ENCODE peak calls at places on chromosome 12, in ten cellular contexts. One of them, this sample, is unnamed.

GRCh38 chr12:115916910-115917668 is 360.4 kb downstream of the MED13L start:
- DNase-seq in IMR-90: no peak
- DNase-seq in NB4: peak; percentile 51
- DNase-seq in MM.1S: peak; percentile 9
- DNase-seq in lower leg skin: peak; percentile 41
- DNase-seq in epithelial cell of proximal tubule: no peak
- DNase-seq in fibroblast of villous mesenchyme: peak; percentile 18
- DNase-seq in neural progenitor cell: peak; percentile 77
- DNase-seq in cardiac muscle cell: peak; percentile 61
- DNase-seq in AG09309: no peak
- DNase-seq in this sample: no peak

GRCh38 chr12:91406920-91407341 is 224.3 kb upstream of the DCN start:
- DNase-seq in IMR-90: no peak
- DNase-seq in NB4: no peak
- DNase-seq in MM.1S: no peak
- DNase-seq in lower leg skin: no peak
- DNase-seq in epithelial cell of proximal tubule: peak; percentile 99
- DNase-seq in fibroblast of villous mesenchyme: no peak
- DNase-seq in neural progenitor cell: no peak
- DNase-seq in cardiac muscle cell: no peak
- DNase-seq in AG09309: no peak
- DNase-seq in this sample: peak; percentile 20

GRCh38 chr12:48165089-48166031 is 8.0 kb upstream of the ASB8 start:
- DNase-seq in IMR-90: peak; percentile 68
- DNase-seq in NB4: peak; percentile 77
- DNase-seq in MM.1S: peak; percentile 58
- DNase-seq in lower leg skin: no peak
- DNase-seq in epithelial cell of proximal tubule: no peak
- DNase-seq in fibroblast of villous mesenchyme: peak; percentile 72
- DNase-seq in neural progenitor cell: peak; percentile 75
- DNase-seq in cardiac muscle cell: peak; percentile 70
- DNase-seq in AG09309: no peak
- DNase-seq in this sample: peak; percentile 70

GRCh38 chr12:99712281-99712680 is 64.7 kb downstream of the GARIN6 start:
- DNase-seq in IMR-90: no peak
- DNase-seq in NB4: no peak
- DNase-seq in MM.1S: no peak
- DNase-seq in lower leg skin: no peak
- DNase-seq in epithelial cell of proximal tubule: no peak
- DNase-seq in fibroblast of villous mesenchyme: no peak
- DNase-seq in neural progenitor cell: no peak
- DNase-seq in cardiac muscle cell: no peak
- DNase-seq in AG09309: no peak
- DNase-seq in this sample: no peak

GRCh38 chr12:118377005-118377890 is 893 bp downstream of the SUDS3 start:
- DNase-seq in IMR-90: no peak
- DNase-seq in NB4: peak; percentile 43
- DNase-seq in MM.1S: peak; percentile 8
- DNase-seq in lower leg skin: no peak
- DNase-seq in epithelial cell of proximal tubule: no peak
- DNase-seq in fibroblast of villous mesenchyme: no peak
- DNase-seq in neural progenitor cell: peak; percentile 2
- DNase-seq in cardiac muscle cell: no peak
- DNase-seq in AG09309: no peak
- DNase-seq in this sample: no peak

GRCh38 chr12:131192951-131193350 is 239.2 kb downstream of the ADGRD1 start:
- DNase-seq in IMR-90: no peak
- DNase-seq in NB4: no peak
- DNase-seq in MM.1S: no peak
- DNase-seq in lower leg skin: no peak
- DNase-seq in epithelial cell of proximal tubule: no peak
- DNase-seq in fibroblast of villous mesenchyme: no peak
- DNase-seq in neural progenitor cell: no peak
- DNase-seq in cardiac muscle cell: no peak
- DNase-seq in AG09309: no peak
- DNase-seq in this sample: no peak

GRCh38 chr12:71415336-71416231 is 24.0 kb upstream of the LGR5 start:
- DNase-seq in IMR-90: peak; percentile 59
- DNase-seq in NB4: peak; percentile 60
- DNase-seq in MM.1S: peak; percentile 69
- DNase-seq in lower leg skin: no peak
- DNase-seq in epithelial cell of proximal tubule: no peak
- DNase-seq in fibroblast of villous mesenchyme: peak; percentile 57
- DNase-seq in neural progenitor cell: peak; percentile 82
- DNase-seq in cardiac muscle cell: peak; percentile 73
- DNase-seq in AG09309: no peak
- DNase-seq in this sample: peak; percentile 66

GRCh38 chr12:16389594-16389993 is 42.1 kb downstream of the MGST1 start:
- DNase-seq in IMR-90: peak; percentile 88
- DNase-seq in NB4: peak; percentile 43
- DNase-seq in MM.1S: no peak
- DNase-seq in lower leg skin: no peak
- DNase-seq in epithelial cell of proximal tubule: peak; percentile 12
- DNase-seq in fibroblast of villous mesenchyme: peak; percentile 78
- DNase-seq in neural progenitor cell: no peak
- DNase-seq in cardiac muscle cell: no peak
- DNase-seq in AG09309: peak; percentile 25
- DNase-seq in this sample: peak; percentile 91

GRCh38 chr12:31729728-31730127 is 907 bp upstream of the AMN1 start:
- DNase-seq in IMR-90: no peak
- DNase-seq in NB4: peak; percentile 44
- DNase-seq in MM.1S: no peak
- DNase-seq in lower leg skin: no peak
- DNase-seq in epithelial cell of proximal tubule: no peak
- DNase-seq in fibroblast of villous mesenchyme: no peak
- DNase-seq in neural progenitor cell: no peak
- DNase-seq in cardiac muscle cell: no peak
- DNase-seq in AG09309: no peak
- DNase-seq in this sample: no peak

GRCh38 chr12:31726575-31726974 is 2.2 kb downstream of the AMN1 start:
- DNase-seq in IMR-90: no peak
- DNase-seq in NB4: no peak
- DNase-seq in MM.1S: no peak
- DNase-seq in lower leg skin: no peak
- DNase-seq in epithelial cell of proximal tubule: no peak
- DNase-seq in fibroblast of villous mesenchyme: peak; percentile 58
- DNase-seq in neural progenitor cell: no peak
- DNase-seq in cardiac muscle cell: no peak
- DNase-seq in AG09309: no peak
- DNase-seq in this sample: no peak

GRCh38 chr12:31728289-31728916 is 418 bp downstream of the AMN1 start:
- DNase-seq in IMR-90: no peak
- DNase-seq in NB4: no peak
- DNase-seq in MM.1S: no peak
- DNase-seq in lower leg skin: no peak
- DNase-seq in epithelial cell of proximal tubule: peak; percentile 13
- DNase-seq in fibroblast of villous mesenchyme: peak; percentile 28
- DNase-seq in neural progenitor cell: no peak
- DNase-seq in cardiac muscle cell: no peak
- DNase-seq in AG09309: no peak
- DNase-seq in this sample: peak; percentile 29

GRCh38 chr12:31727197-31727596 is 1.6 kb downstream of the AMN1 start:
- DNase-seq in IMR-90: no peak
- DNase-seq in NB4: no peak
- DNase-seq in MM.1S: no peak
- DNase-seq in lower leg skin: no peak
- DNase-seq in epithelial cell of proximal tubule: no peak
- DNase-seq in fibroblast of villous mesenchyme: no peak
- DNase-seq in neural progenitor cell: no peak
- DNase-seq in cardiac muscle cell: no peak
- DNase-seq in AG09309: no peak
- DNase-seq in this sample: no peak

DNA sequence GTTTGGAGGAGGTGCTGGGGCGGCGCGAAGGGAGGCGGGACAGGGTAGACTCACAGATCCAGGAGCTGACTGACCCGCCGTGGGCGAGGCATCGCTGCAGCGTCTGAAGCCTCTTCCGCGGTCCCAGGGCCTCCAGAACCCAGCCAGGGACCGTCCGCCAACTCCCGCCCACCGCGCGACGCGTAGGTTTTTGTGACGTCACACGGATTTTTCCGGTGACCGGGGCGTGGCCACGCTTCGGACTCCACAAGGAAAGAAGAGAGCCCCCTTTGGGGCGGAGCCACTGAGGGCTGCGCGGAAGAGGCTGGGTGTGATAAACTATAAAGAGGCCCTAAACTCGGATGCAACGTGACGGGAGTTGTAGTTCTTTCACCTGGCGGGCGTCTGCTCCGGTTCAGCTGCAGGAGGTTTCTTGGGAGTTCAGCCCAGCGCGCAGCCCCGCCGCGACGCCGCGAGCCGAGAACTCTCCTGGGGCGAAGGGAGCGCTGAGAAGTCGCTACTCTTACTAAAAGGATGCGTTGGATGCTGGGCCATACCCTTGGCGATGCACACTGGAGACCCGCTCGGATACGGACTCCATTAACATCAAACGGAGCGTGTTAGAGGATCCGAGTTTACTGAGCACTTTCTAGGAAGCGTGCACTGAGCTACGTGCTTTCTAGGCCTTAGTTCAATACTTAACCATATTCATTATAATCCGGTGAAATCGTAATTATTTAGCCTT is at the start of gene AMN1:
- DNase-seq in IMR-90: peak; percentile 99
- DNase-seq in NB4: peak; percentile 100
- DNase-seq in MM.1S: peak; percentile 100
- DNase-seq in lower leg skin: peak; percentile 99
- DNase-seq in epithelial cell of proximal tubule: peak; percentile 89
- DNase-seq in fibroblast of villous mesenchyme: peak; percentile 99
- DNase-seq in neural progenitor cell: peak; percentile 100
- DNase-seq in cardiac muscle cell: peak; percentile 99
- DNase-seq in AG09309: peak; percentile 96
- DNase-seq in this sample: peak; percentile 99
- TF ChIP-seq CTCF in IMR-90: peak; percentile 15
- TF ChIP-seq CTCF in NB4: no peak
- TF ChIP-seq CTCF in MM.1S: no peak
- TF ChIP-seq CTCF in lower leg skin: no peak
- TF ChIP-seq CTCF in epithelial cell of proximal tubule: no peak
- TF ChIP-seq CTCF in fibroblast of villous mesenchyme: peak; percentile 2
- TF ChIP-seq CTCF in neural progenitor cell: no peak
- TF ChIP-seq CTCF in cardiac muscle cell: no peak
- TF ChIP-seq CTCF in AG09309: no peak
- TF ChIP-seq CTCF in this sample: no peak

GRCh38 chr12:46609281-46609623 is 216.5 kb downstream of the SLC38A4 start:
- DNase-seq in IMR-90: no peak
- DNase-seq in NB4: no peak
- DNase-seq in MM.1S: peak; percentile 42
- DNase-seq in lower leg skin: no peak
- DNase-seq in epithelial cell of proximal tubule: no peak
- DNase-seq in fibroblast of villous mesenchyme: no peak
- DNase-seq in neural progenitor cell: no peak
- DNase-seq in cardiac muscle cell: no peak
- DNase-seq in AG09309: no peak
- DNase-seq in this sample: no peak

GRCh38 chr12:46610754-46611153 is 215.0 kb downstream of the SLC38A4 start:
- DNase-seq in IMR-90: no peak
- DNase-seq in NB4: no peak
- DNase-seq in MM.1S: no peak
- DNase-seq in lower leg skin: no peak
- DNase-seq in epithelial cell of proximal tubule: no peak
- DNase-seq in fibroblast of villous mesenchyme: no peak
- DNase-seq in neural progenitor cell: no peak
- DNase-seq in cardiac muscle cell: no peak
- DNase-seq in AG09309: no peak
- DNase-seq in this sample: no peak

GRCh38 chr12:46608431-46609280 is 217.1 kb downstream of the SLC38A4 start:
- DNase-seq in IMR-90: peak; percentile 76
- DNase-seq in NB4: no peak
- DNase-seq in MM.1S: no peak
- DNase-seq in lower leg skin: no peak
- DNase-seq in epithelial cell of proximal tubule: no peak
- DNase-seq in fibroblast of villous mesenchyme: peak; percentile 80
- DNase-seq in neural progenitor cell: no peak
- DNase-seq in cardiac muscle cell: no peak
- DNase-seq in AG09309: peak; percentile 80
- DNase-seq in this sample: peak; percentile 79

GRCh38 chr12:46604684-46605083 is 221.1 kb downstream of the SLC38A4 start:
- DNase-seq in IMR-90: no peak
- DNase-seq in NB4: no peak
- DNase-seq in MM.1S: no peak
- DNase-seq in lower leg skin: no peak
- DNase-seq in epithelial cell of proximal tubule: no peak
- DNase-seq in fibroblast of villous mesenchyme: no peak
- DNase-seq in neural progenitor cell: no peak
- DNase-seq in cardiac muscle cell: no peak
- DNase-seq in AG09309: no peak
- DNase-seq in this sample: no peak

GRCh38 chr12:46609671-46610070 is 216.1 kb downstream of the SLC38A4 start:
- DNase-seq in IMR-90: no peak
- DNase-seq in NB4: no peak
- DNase-seq in MM.1S: no peak
- DNase-seq in lower leg skin: no peak
- DNase-seq in epithelial cell of proximal tubule: no peak
- DNase-seq in fibroblast of villous mesenchyme: no peak
- DNase-seq in neural progenitor cell: no peak
- DNase-seq in cardiac muscle cell: no peak
- DNase-seq in AG09309: no peak
- DNase-seq in this sample: no peak
- H3K4me3 ChIP-seq in IMR-90: no peak overlapping the region
- H3K4me3 ChIP-seq in NB4: no peak overlapping the region
- H3K4me3 ChIP-seq in MM.1S: no peak overlapping the region
- H3K4me3 ChIP-seq in lower leg skin: no peak overlapping the region
- H3K4me3 ChIP-seq in epithelial cell of proximal tubule: no peak overlapping the region
- H3K4me3 ChIP-seq in fibroblast of villous mesenchyme: no peak overlapping the region
- H3K4me3 ChIP-seq in neural progenitor cell: no peak overlapping the region
- H3K4me3 ChIP-seq in cardiac muscle cell: no peak overlapping the region
- H3K4me3 ChIP-seq in AG09309: no peak overlapping the region
- H3K4me3 ChIP-seq in this sample: no peak overlapping the region

DNA sequence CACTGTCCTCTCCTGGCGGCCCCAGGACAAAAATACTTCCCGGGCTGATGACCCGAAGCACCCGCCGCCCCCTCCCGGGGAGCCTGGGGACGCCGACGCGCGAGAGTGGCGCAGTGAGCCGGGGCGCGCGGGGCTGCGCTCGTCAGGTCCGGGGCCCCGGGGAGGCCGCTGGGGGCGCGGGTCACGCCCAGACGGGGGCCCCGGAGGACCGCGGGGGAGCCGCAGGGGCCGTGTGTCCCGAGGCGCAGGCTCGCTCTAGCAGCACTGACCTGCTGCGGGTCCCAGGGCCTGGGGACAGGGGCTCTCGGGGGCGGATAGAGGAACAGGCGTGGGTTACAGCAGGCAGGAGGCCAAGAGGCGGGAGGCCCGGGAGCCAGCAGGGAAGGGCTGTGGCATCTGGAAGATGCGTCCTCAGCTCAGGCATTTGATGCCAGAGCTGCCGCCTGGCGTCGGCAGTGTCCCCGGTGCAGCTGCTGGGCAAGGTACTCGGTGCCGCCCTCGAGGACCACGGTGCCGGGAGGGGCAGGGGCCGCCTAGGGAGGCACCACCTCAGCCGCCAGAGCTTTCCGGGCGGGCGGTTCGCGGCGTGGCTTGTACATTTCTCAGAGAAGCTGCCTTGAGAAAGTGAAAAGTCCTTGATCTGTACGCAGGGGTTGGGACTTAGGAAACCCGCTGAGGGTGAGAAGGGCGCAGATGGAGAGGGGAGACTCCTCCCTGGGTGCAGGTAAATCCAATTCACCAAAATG is 1.2 kb downstream of the WNT5B start:
- DNase-seq in IMR-90: no peak
- DNase-seq in NB4: peak; percentile 43
- DNase-seq in MM.1S: no peak
- DNase-seq in lower leg skin: peak; percentile 40
- DNase-seq in epithelial cell of proximal tubule: no peak
- DNase-seq in fibroblast of villous mesenchyme: no peak
- DNase-seq in neural progenitor cell: peak; percentile 69
- DNase-seq in cardiac muscle cell: peak; percentile 47
- DNase-seq in AG09309: no peak
- DNase-seq in this sample: peak; percentile 40
- TF ChIP-seq CTCF in IMR-90: no peak
- TF ChIP-seq CTCF in NB4: no peak
- TF ChIP-seq CTCF in MM.1S: no peak
- TF ChIP-seq CTCF in lower leg skin: no peak
- TF ChIP-seq CTCF in epithelial cell of proximal tubule: peak; percentile 5
- TF ChIP-seq CTCF in fibroblast of villous mesenchyme: peak; percentile 9
- TF ChIP-seq CTCF in neural progenitor cell: peak; percentile 24
- TF ChIP-seq CTCF in cardiac muscle cell: peak; percentile 6
- TF ChIP-seq CTCF in AG09309: no peak
- TF ChIP-seq CTCF in this sample: no peak

DNA sequence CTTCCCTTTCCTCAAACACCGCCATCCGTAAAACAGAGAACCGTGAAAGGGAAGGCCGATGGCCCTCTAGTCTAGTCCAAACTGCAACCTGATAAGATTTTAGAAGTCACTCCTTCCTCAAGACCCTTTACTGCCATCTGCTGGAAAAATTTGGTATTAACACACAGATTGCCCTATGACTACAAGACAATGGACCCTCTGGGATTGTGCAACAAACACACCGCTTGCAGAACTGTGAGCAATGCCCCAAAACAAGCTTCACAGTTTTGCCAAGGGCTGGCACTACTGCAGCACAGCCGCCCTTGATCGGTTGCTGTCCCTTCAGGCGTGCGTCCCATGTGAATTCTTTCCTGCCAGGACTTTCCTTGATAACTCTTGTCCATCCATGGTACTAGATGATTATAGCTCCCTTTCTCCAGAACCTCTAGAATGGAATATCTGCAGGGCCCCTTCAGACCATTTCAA is 23.1 kb downstream of the LLPH start:
- DNase-seq in IMR-90: peak; percentile 94
- DNase-seq in NB4: peak; percentile 96
- DNase-seq in MM.1S: peak; percentile 84
- DNase-seq in lower leg skin: peak; percentile 78
- DNase-seq in epithelial cell of proximal tubule: peak; percentile 80
- DNase-seq in fibroblast of villous mesenchyme: peak; percentile 95
- DNase-seq in neural progenitor cell: peak; percentile 91
- DNase-seq in cardiac muscle cell: peak; percentile 87
- DNase-seq in AG09309: peak; percentile 89
- DNase-seq in this sample: peak; percentile 97
- H3K4me3 ChIP-seq in IMR-90: no peak overlapping the region
- H3K4me3 ChIP-seq in NB4: no peak overlapping the region
- H3K4me3 ChIP-seq in MM.1S: no peak overlapping the region
- H3K4me3 ChIP-seq in lower leg skin: no peak overlapping the region
- H3K4me3 ChIP-seq in epithelial cell of proximal tubule: no peak overlapping the region
- H3K4me3 ChIP-seq in fibroblast of villous mesenchyme: no peak overlapping the region
- H3K4me3 ChIP-seq in neural progenitor cell: no peak overlapping the region
- H3K4me3 ChIP-seq in cardiac muscle cell: no peak overlapping the region
- H3K4me3 ChIP-seq in AG09309: no peak overlapping the region
- H3K4me3 ChIP-seq in this sample: no peak overlapping the region

This sample was measured in fibroblast of mammary gland.